ENCODE peak calls at places on chromosomes 7 and 10, in four cellular contexts. U is stimulated activated CD4-positive, alpha-beta T cell treated with anti-CD3 and anti-CD28 coated beads, Interleukin-1b, Interleukin-23, amount 100 ng/mL, for 24 hours; L is pancreas; V is cardiac fibroblast. R is an unnamed sample.

GRCh38 chr7:90383422-90383821 is 19.8 kb upstream of the CLDN12 start:
- DNase-seq in U (no peak), L (no peak), V (peak), R (no peak)

GRCh38 chr7:2632717-2633537 is 1.1 kb downstream of the TTYH3 start:
- DNase-seq in U (no peak), L (peak), V (peak), R (peak)

GRCh38 chr7:12422449-12423320 is 19.0 kb upstream of the VWDE start:
- DNase-seq in U (no peak), L (no peak), V (no peak), R (no peak)

GRCh38 chr10:117757121-117757795 is 214.7 kb downstream of the EMX2 start:
- DNase-seq in U (no peak), L (no peak), V (no peak), R (no peak)

GRCh38 chr10:124249196-124249595 is 155.8 kb upstream of the CHST15 start:
- DNase-seq in U (no peak), L (no peak), V (no peak), R (no peak)

GRCh38 chr10:5890519-5890878 is 456 bp downstream of the FBH1 start:
- DNase-seq in U (no peak), L (peak), V (no peak), R (peak)

GRCh38 chr10:58389024-58389423 is 3.8 kb downstream of the TFAM start:
- DNase-seq in U (no peak), L (no peak), V (no peak), R (no peak)

GRCh38 chr10:116720241-116721047 is 21.9 kb downstream of the HSPA12A start:
- DNase-seq in U (no peak), L (no peak), V (no peak), R (no peak)

GRCh38 chr10:6140141-6140841 is 51.5 kb downstream of the RBM17 start:
- DNase-seq in U (no peak), L (no peak), V (no peak), R (peak)

GRCh38 chr10:78761241-78761825 is 307.4 kb upstream of the ZMIZ1 start:
- DNase-seq in U (no peak), L (no peak), V (no peak), R (no peak)

GRCh38 chr10:113709221-113709838 is 29.6 kb downstream of the CASP7 start:
- DNase-seq in U (no peak), L (no peak), V (peak), R (no peak)